ENCODE peak calls at places on chromosomes 1 and 21, in six cellular contexts. I, D, X, S, E and A are unnamed samples.

GRCh38 chr1:52365091-52365745 is 787 bp downstream of the CC2D1B start:
- DNase-seq in X (peak; percentile 60), I (peak; percentile 71), S (peak; percentile 73), E (peak; percentile 60), D (peak; percentile 69), A (peak; percentile 64)

GRCh38 chr1:154407866-154408777 is 3.0 kb downstream of the IL6R start:
- DNase-seq in E (no peak), I (no peak), D (peak; percentile 45), X (no peak), S (no peak), A (no peak)

GRCh38 chr1:156115514-156116374 is 1.2 kb downstream of the LMNA start:
- DNase-seq in D (peak; percentile 65), I (peak; percentile 45), X (peak; percentile 85), E (no peak), S (peak; percentile 66), A (peak; percentile 53)

GRCh38 chr1:224357626-224358124 is 996 bp downstream of the CNIH4 start:
- DNase-seq in I (peak; percentile 45), X (peak; percentile 79), E (no peak), S (no peak), D (peak; percentile 56), A (peak; percentile 69)

GRCh38 chr1:9075023-9075422 is 5.6 kb upstream of the SLC2A5 start:
- DNase-seq in I (peak; percentile 44), S (no peak), D (no peak), E (no peak), X (no peak), A (peak; percentile 58)

GRCh38 chr1:226891346-226891745 is 20.9 kb downstream of the PSEN2 start:
- DNase-seq in S (no peak), D (no peak), E (no peak), I (no peak), X (no peak), A (no peak)

GRCh38 chr1:50416553-50417453 is 6.4 kb downstream of the DMRTA2 start:
- DNase-seq in S (no peak), D (no peak), I (no peak), X (no peak), E (no peak), A (no peak)

GRCh38 chr1:30908886-30909777 is 574 bp upstream of the SDC3 start:
- DNase-seq in D (no peak), I (no peak), E (no peak), S (no peak), X (no peak), A (no peak)

GRCh38 chr1:163068716-163069115 is 445 bp upstream of the RGS4 start:
- DNase-seq in E (no peak), X (peak; percentile 76), D (peak; percentile 16), I (peak; percentile 33), S (no peak), A (peak; percentile 13)

GRCh38 chr21:36966066-36966845 is at the start of gene HLCS:
- DNase-seq in E (peak; percentile 87), D (peak; percentile 36), X (peak; percentile 51), S (peak; percentile 63), I (peak; percentile 33), A (peak; percentile 75)

GRCh38 chr1:206513312-206514111 is 6.2 kb downstream of the RASSF5 start:
- DNase-seq in I (peak; percentile 96), D (peak; percentile 87), E (no peak), S (peak; percentile 86), X (peak; percentile 88), A (peak; percentile 95)

GRCh38 chr1:193569696-193570269 is 383.4 kb upstream of the B3GALT2 start:
- DNase-seq in X (peak; percentile 74), I (peak; percentile 14), E (no peak), S (peak; percentile 93), D (peak; percentile 91), A (peak; percentile 7)

DNA sequence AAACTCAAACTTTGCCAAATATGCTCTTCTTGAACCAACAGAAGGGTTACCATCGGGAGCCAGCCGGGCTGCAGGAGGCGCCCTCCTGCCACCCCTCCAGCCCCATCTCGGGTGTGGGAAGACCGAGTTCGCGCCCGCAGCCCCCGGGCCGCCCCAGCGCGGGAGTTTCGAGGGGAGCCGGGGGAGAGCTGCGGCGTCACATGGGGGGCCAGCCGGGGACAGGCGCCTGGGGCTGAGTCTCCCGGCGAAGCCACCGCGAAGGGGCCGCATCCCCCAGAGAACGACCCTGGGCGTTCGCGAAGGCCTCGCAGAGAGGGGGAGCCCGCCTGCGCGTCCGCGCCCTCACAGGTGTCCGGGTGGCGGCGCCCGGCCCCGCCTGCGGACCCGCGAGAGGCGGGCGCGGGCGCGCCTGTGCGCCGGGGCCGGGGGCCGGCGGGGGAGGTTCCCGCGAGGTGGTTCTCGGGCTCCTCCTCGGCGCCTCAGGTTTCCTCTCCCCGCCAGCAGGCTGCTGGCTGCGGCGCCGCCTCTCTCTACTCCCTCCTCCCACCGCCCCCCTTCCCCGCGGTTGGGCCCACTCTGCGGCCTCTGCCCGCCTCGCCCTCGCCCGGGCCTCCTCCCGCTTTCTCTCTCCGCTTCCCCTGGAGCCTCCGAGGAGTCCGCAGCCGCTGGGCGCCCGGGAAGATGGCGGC is at the start of gene RAVER2:
- DNase-seq in I (peak; percentile 28), S (peak; percentile 73), E (peak; percentile 81), X (peak; percentile 63), D (peak; percentile 49), A (peak; percentile 75)
- TF ChIP-seq CTCF in I (peak; percentile 57), S (peak; percentile 60), E (no peak), X (peak; percentile 47), D (no peak), A (peak; percentile 44)

DNA sequence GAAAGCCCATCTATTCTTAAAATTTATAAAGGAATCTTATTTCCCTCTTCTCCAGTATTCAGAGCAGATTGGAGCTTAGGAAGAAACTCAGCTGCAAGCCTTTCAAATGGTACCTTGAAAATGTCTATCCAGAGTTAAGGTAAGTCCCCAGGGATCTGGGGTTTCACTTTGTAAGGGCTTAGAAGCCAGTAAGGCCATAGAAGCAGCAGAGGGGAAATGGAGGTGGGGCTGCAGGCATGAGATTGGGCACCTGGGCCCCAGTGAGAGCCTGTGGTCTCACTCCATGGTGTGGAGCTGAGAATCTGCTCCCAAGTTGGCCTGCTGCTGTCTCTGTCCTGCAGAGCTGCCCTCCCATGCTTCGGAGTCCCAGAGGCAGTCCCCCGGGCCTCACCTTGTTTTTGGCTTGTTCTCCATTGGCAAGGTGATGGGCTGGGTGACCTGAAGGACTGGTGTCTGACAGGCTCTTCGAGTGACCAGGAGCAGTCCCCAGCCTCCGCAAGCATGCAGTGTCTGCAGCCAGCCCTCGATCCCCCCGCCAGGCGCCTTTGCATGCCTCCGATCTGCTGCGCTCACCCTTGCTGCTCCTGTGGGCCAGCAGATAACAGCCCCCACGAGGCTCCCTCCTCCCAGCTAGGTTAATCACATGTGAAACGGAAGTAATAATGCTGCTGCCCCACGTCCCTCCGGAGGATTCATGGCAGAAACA is 163.1 kb downstream of the PGBD5 start:
- DNase-seq in X (no peak), S (no peak), E (no peak), I (no peak), D (no peak), A (no peak)
- H3K4me3 ChIP-seq in X (no peak overlapping the region), S (no peak overlapping the region), E (no peak overlapping the region), I (no peak overlapping the region), D (no peak overlapping the region), A (no peak overlapping the region)

GRCh38 chr1:20964540-20965484 is 177.7 kb upstream of the HP1BP3 start:
- DNase-seq in I (no peak), S (no peak), E (peak; percentile 12), D (no peak), X (no peak), A (no peak)
- TF ChIP-seq CTCF in I (no peak), S (no peak), E (no peak), D (no peak), X (no peak), A (no peak)

GRCh38 chr1:18653922-18654321 is 23.3 kb downstream of the PAX7 start:
- DNase-seq in X (no peak), D (no peak), E (no peak), I (no peak), S (no peak), A (no peak)
- H3K4me3 ChIP-seq in X (no peak overlapping the region), D (no peak overlapping the region), E (no peak overlapping the region), I (no peak overlapping the region), S (no peak overlapping the region), A (no peak overlapping the region)